ENCODE peak calls at places on chromosome 20, in eight cellular contexts. R is esophagus muscularis mucosa, I is astrocyte of the spinal cord, J is A549, T is lower lobe of right lung, K is dorsolateral prefrontal cortex, L is cardiac muscle cell, E is adrenal gland. D is an unnamed sample.
A peak's percentile ranks its signal among the peaks of the same experiment; 100 is the strongest.

GRCh38 chr20:48204499-48204898 is 419.2 kb upstream of the SULF2 start:
- DNase-seq in R (no peak), I (no peak), J (no peak), T (no peak), K (no peak), L (no peak), E (no peak), D (no peak)

GRCh38 chr20:48667889-48668413 is 159.8 kb downstream of the PREX1 start:
- DNase-seq in R (no peak), I (no peak), J (no peak), T (no peak), K (no peak), L (no peak), E (peak; percentile 39), D (no peak)

GRCh38 chr20:53174454-53174853 is 202.3 kb downstream of the TSHZ2 start:
- DNase-seq in R (no peak), I (no peak), J (no peak), T (no peak), K (no peak), L (no peak), E (no peak), D (no peak)

GRCh38 chr20:288956-289692 is 1.4 kb downstream of the C20orf96 start:
- DNase-seq in R (no peak), I (no peak), J (no peak), T (no peak), K (no peak), L (no peak), E (no peak), D (no peak)

GRCh38 chr20:47990507-47991132 is 205.3 kb upstream of the SULF2 start:
- DNase-seq in R (no peak), I (no peak), J (no peak), T (no peak), K (no peak), L (no peak), E (no peak), D (no peak)

GRCh38 chr20:23637282-23638221 is at the start of gene CST3:
- DNase-seq in R (peak; percentile 96), I (peak; percentile 90), J (peak; percentile 91), T (peak; percentile 94), K (peak; percentile 49), L (peak; percentile 85), E (peak; percentile 91), D (peak; percentile 26)

GRCh38 chr20:10428008-10428407 is 6.0 kb downstream of the MKKS start:
- DNase-seq in R (no peak), I (no peak), J (no peak), T (no peak), K (no peak), L (no peak), E (no peak), D (no peak)

GRCh38 chr20:3758566-3758965 is 9.0 kb downstream of the ADISSP start:
- DNase-seq in R (no peak), I (no peak), J (no peak), T (no peak), K (no peak), L (no peak), E (no peak), D (no peak)

GRCh38 chr20:7829776-7830175 is 110.5 kb downstream of the HAO1 start:
- DNase-seq in R (no peak), I (no peak), J (no peak), T (no peak), K (no peak), L (no peak), E (no peak), D (no peak)

GRCh38 chr20:49982346-49983122 is at the start of gene SNAI1:
- DNase-seq in R (peak; percentile 94), I (peak; percentile 77), J (peak; percentile 88), T (peak; percentile 83), K (peak; percentile 78), L (peak; percentile 93), E (peak; percentile 79), D (peak; percentile 42)

GRCh38 chr20:49983123-49983847 is 505 bp downstream of the SNAI1 start:
- DNase-seq in R (no peak), I (no peak), J (no peak), T (no peak), K (no peak), L (peak; percentile 19), E (no peak), D (no peak)

GRCh38 chr20:49984426-49985153 is 1.8 kb downstream of the SNAI1 start:
- DNase-seq in R (no peak), I (no peak), J (no peak), T (no peak), K (no peak), L (no peak), E (no peak), D (no peak)

GRCh38 chr20:49985157-49985556 is 2.4 kb downstream of the SNAI1 start:
- DNase-seq in R (no peak), I (no peak), J (no peak), T (no peak), K (no peak), L (no peak), E (no peak), D (no peak)

GRCh38 chr20:49983848-49984408 is 1.1 kb downstream of the SNAI1 start:
- DNase-seq in R (no peak), I (peak; percentile 39), J (no peak), T (no peak), K (no peak), L (no peak), E (no peak), D (no peak)
- H3K4me3 ChIP-seq in R (peak overlapping the region; percentile 55), I (peak overlapping the region; percentile 97), J (peak overlapping the region; percentile 69), T (peak overlapping the region; percentile 62), K (no peak overlapping the region), L (peak overlapping the region; percentile 62), E (peak overlapping the region; percentile 37), D (no peak overlapping the region)

DNA sequence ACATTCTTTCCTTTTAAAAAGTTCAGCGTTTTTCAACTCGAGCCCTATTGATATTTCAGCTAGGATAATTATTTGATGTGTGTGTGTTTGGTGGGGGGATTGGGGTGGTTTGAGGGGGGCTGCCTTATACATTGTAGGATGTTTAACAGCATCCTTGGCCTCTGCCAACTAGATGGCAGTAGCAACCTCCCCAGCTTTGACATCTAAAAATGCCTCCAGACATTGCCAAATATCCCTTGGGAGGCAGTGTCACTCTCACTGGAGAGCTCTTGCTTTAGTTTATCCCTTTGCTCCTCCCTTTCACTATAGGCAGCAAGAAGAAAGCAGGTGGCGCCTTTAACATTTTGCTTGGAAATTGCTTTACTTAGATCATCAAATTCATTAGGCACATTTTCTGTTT is 14.6 kb upstream of the TP53TG5 start:
- DNase-seq in R (no peak), I (no peak), J (no peak), T (no peak), K (no peak), L (no peak), E (no peak), D (no peak)
- TF ChIP-seq CTCF in R (no peak), I (no peak), J (peak; percentile 21), T (no peak), K (peak; percentile 54), L (no peak), E (no peak), D (no peak)

GRCh38 chr20:20207291-20207690 is 155.0 kb downstream of the CFAP61 start:
- DNase-seq in R (no peak), I (no peak), J (no peak), T (no peak), K (no peak), L (peak; percentile 71), E (no peak), D (no peak)
- H3K4me3 ChIP-seq in R (no peak overlapping the region), I (no peak overlapping the region), J (no peak overlapping the region), T (no peak overlapping the region), K (no peak overlapping the region), L (no peak overlapping the region), E (no peak overlapping the region), D (no peak overlapping the region)

GRCh38 chr20:62780696-62781095 is 15.6 kb upstream of the MRGBP start:
- DNase-seq in R (no peak), I (no peak), J (no peak), T (no peak), K (no peak), L (no peak), E (no peak), D (no peak)

GRCh38 chr20:62782893-62783278 is 13.4 kb upstream of the MRGBP start:
- DNase-seq in R (no peak), I (no peak), J (no peak), T (no peak), K (no peak), L (no peak), E (no peak), D (no peak)

GRCh38 chr20:62780204-62780603 is 16.1 kb upstream of the MRGBP start:
- DNase-seq in R (no peak), I (no peak), J (no peak), T (no peak), K (peak; percentile 58), L (no peak), E (no peak), D (no peak)

GRCh38 chr20:62784497-62784896 is 11.8 kb upstream of the MRGBP start:
- DNase-seq in R (no peak), I (no peak), J (no peak), T (no peak), K (no peak), L (no peak), E (no peak), D (no peak)

DNA sequence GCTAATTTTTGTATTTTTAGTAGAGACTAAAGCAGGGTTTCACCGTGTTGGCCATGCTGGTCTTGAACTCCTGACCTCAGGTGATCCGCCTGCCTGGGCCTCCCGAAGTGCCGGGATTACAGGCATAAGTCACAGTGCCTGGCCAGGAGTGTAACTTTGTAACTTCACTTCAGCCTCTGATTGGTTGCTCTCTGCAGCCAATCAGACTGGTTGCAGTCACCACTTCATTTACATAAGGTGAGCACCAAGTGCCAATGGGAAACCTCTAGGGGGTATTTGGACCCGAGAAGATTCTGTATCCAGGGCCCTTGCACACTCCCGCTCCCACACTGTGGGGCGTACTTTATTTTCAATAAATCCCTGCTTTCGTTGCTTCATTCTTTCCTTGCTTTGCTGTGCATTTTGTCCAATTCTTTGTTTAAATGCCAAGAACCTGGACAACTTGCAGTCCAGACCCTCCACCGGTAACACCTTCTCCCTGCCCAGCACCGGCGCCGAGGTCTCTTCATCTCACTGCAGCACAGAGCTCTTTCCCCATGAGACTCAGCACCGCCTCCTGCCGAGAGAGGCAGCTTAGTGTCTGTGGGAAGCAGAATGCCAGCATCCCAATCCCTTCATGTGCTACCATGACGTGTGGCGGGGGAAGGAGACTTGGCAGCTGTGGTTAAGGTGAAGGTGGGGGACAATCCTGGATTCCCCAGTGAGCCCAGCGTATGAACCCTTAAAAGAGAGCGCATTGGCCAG is 14.0 kb upstream of the MRGBP start:
- DNase-seq in R (no peak), I (no peak), J (no peak), T (no peak), K (no peak), L (no peak), E (no peak), D (no peak)
- TF ChIP-seq CTCF in R (peak; percentile 3), I (no peak), J (no peak), T (no peak), K (no peak), L (peak; percentile 37), E (no peak), D (peak; percentile 8)

DNA sequence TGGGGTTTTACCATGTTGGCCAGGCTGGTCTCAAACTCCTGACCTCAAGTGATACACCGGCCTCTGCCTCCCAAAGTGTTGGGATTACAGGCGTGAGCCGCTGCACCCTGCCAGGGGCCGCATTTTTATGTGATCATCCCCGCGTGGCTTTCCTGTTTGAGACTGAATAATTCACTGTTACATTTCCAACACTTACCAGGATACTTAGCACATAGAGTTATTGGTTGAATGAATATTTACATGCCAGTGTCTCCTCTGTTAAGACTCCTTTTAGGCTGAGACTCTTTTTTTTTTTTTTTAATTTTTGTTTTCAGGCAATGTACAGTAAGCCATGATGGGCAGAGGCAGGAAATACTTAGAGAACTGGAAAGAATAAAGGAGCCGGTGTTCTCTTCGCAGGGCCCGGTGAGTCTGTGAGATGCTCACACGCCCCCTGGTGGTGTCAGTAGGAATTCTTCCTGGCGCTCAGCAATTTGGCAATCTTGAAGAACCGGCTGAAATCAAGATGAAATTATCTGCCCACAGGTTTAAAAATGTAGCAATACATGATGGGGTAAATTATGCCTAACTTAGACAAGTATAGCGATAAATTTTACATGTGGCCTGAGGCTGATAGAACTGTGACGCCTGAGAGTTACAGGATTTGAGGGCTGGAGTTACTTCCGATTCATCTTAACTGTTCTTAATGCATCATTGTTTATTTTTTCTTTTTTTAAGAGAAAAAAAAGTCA is 7.6 kb upstream of the RNF114 start:
- DNase-seq in R (peak; percentile 97), I (peak; percentile 90), J (peak; percentile 86), T (peak; percentile 83), K (peak; percentile 92), L (peak; percentile 88), E (peak; percentile 78), D (no peak)
- H3K4me3 ChIP-seq in R (peak overlapping the region; percentile 8), I (no peak overlapping the region), J (no peak overlapping the region), T (no peak overlapping the region), K (no peak overlapping the region), L (no peak overlapping the region), E (no peak overlapping the region), D (no peak overlapping the region)

D was measured in GM12864.